ENCODE peak calls at places on chromosomes 5 and 9, in ten cellular contexts. K is stomach, X is right lobe of liver, J is body of pancreas, F is H54, U is IMR-90, R is gastrocnemius medialis, O is A549, L is breast epithelium, D is GM12891. T is an unnamed sample.

GRCh38 chr9:127360205-127360604 is 36.8 kb upstream of the SLC2A8 start:
- DNase-seq in U (no peak), O (no peak), D (no peak), K (no peak), R (no peak), F (no peak), J (no peak), X (peak), L (no peak), T (no peak)

GRCh38 chr9:70696694-70697335 is 282.4 kb upstream of the KLF9 start:
- DNase-seq in D (no peak), L (no peak), K (no peak), X (no peak), J (no peak), O (no peak), R (no peak), F (no peak), U (no peak), T (no peak)

GRCh38 chr9:14180077-14180941 is 133.6 kb downstream of the NFIB start:
- DNase-seq in R (no peak), F (no peak), L (no peak), D (no peak), J (peak), K (peak), O (no peak), X (no peak), U (no peak), T (peak)

GRCh38 chr5:65126192-65126591 is 355.5 kb downstream of the ADAMTS6 start:
- DNase-seq in K (no peak), O (no peak), X (no peak), F (no peak), J (no peak), U (peak), R (no peak), L (no peak), D (no peak), T (peak)

GRCh38 chr9:116168231-116168630 is 14.6 kb downstream of the PAPPA start:
- DNase-seq in O (no peak), R (no peak), U (no peak), K (no peak), F (no peak), J (no peak), X (no peak), D (no peak), L (no peak), T (no peak)

GRCh38 chr9:87479801-87480201 is 17.9 kb upstream of the DAPK1 start:
- DNase-seq in D (peak), U (no peak), O (no peak), J (no peak), L (no peak), R (no peak), K (no peak), F (peak), X (no peak), T (peak)

GRCh38 chr5:31385774-31386537 is 145.9 kb downstream of the DROSHA start:
- DNase-seq in F (peak), J (no peak), K (no peak), D (no peak), L (no peak), O (no peak), X (no peak), U (peak), R (no peak), T (no peak)

GRCh38 chr5:90612930-90613329 is 54.3 kb downstream of the ADGRV1 start:
- DNase-seq in D (peak), L (no peak), U (no peak), F (no peak), R (no peak), J (no peak), X (no peak), K (no peak), O (no peak), T (no peak)

GRCh38 chr5:152274206-152274605 is 130.9 kb downstream of the NMUR2 start:
- DNase-seq in U (no peak), X (no peak), J (no peak), L (no peak), D (no peak), O (no peak), F (no peak), R (no peak), K (no peak), T (no peak)

GRCh38 chr9:115973241-115973640 is 180.3 kb upstream of the PAPPA start:
- DNase-seq in J (no peak), D (no peak), X (no peak), F (no peak), O (no peak), U (peak), L (no peak), K (no peak), R (no peak), T (no peak)

GRCh38 chr5:132491368-132492364 is 1.1 kb upstream of the IRF1 start:
- DNase-seq in X (no peak), D (no peak), O (no peak), F (no peak), U (no peak), K (peak), R (no peak), L (no peak), J (peak), T (peak)

GRCh38 chr5:53048248-53048647 is 59.1 kb downstream of the ITGA2 start:
- DNase-seq in J (no peak), R (no peak), D (no peak), X (no peak), L (no peak), K (no peak), U (no peak), F (no peak), O (no peak), T (no peak)

GRCh38 chr5:134968055-134968454 is 348 bp downstream of the CATSPER3 start:
- DNase-seq in U (no peak), J (no peak), X (no peak), O (no peak), K (no peak), L (no peak), R (no peak), D (no peak), F (no peak), T (no peak)

GRCh38 chr5:180129291-180130190 is 58.0 kb upstream of the RNF130 start:
- DNase-seq in J (no peak), X (no peak), K (peak), D (no peak), O (no peak), U (no peak), L (peak), R (no peak), F (no peak), T (no peak)

GRCh38 chr9:112157087-112157486 is 18.0 kb downstream of the SUSD1 start:
- DNase-seq in R (no peak), X (no peak), J (no peak), F (no peak), D (no peak), U (no peak), O (no peak), K (no peak), L (no peak), T (no peak)

GRCh38 chr5:85278193-85278592 is 893.5 kb upstream of the EDIL3 start:
- DNase-seq in D (no peak), R (no peak), U (no peak), O (no peak), L (no peak), K (no peak), F (no peak), X (no peak), J (no peak), T (no peak)

DNA sequence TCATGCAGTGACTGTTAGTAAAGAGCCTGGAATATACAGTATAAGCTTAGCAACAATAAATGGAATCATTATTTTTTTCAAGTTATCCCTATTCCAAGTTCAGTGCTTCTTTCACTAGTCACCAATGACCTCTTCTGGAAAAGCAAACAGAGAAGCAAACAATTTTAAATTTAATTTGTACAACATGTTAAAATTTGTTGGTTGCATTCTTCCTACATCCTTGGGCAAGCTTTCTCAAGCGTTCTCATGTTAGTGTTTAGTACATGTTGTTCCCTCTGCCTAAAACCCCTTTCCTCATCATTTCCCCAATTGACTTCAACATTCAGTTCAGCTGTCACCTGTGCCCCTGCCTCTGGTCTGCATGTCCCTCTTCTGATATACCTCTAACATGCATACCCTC is 123.4 kb downstream of the SEC61B start:
- DNase-seq in O (no peak), X (no peak), F (no peak), J (no peak), D (no peak), L (no peak), R (no peak), K (no peak), U (no peak), T (no peak)
- TF ChIP-seq POLR2A in O (no peak), X (no peak), F (no peak), J (no peak), D (no peak), L (no peak), R (no peak), K (no peak), U (no peak), T (no peak)

GRCh38 chr5:6632931-6633468 is at the start of the genes NSUN2 and SRD5A1:
- DNase-seq in X (peak), O (peak), K (peak), J (peak), D (peak), F (peak), R (peak), L (peak), U (peak), T (peak)
- TF ChIP-seq POLR2A in X (peak), O (peak), K (no peak), J (peak), D (peak), F (peak), R (peak), L (peak), U (peak), T (no peak)

DNA sequence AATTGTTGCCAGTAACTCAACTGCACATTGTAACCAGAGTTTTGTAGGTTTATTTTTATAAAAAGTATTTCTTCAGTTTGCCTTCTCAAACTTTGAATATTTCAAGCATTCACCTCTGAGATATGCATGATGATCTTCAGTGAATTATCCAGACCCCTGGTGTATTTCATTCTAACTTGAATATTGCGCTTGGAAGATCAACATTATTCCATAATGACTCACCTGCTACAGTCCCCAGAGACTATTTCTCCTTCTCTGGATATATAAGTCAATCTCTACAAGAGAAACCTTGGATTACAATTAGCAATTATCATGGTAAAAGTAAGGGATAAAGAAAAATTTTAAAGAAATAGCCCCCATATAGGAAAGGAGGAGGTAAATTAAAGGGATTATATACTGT is 1041.0 kb downstream of the TLE1 start:
- DNase-seq in J (no peak), F (no peak), O (no peak), U (peak), D (no peak), X (no peak), R (no peak), K (no peak), L (no peak), T (no peak)
- TF ChIP-seq POLR2A in J (no peak), F (no peak), O (no peak), U (no peak), D (no peak), X (no peak), R (no peak), K (no peak), L (no peak), T (no peak)

DNA sequence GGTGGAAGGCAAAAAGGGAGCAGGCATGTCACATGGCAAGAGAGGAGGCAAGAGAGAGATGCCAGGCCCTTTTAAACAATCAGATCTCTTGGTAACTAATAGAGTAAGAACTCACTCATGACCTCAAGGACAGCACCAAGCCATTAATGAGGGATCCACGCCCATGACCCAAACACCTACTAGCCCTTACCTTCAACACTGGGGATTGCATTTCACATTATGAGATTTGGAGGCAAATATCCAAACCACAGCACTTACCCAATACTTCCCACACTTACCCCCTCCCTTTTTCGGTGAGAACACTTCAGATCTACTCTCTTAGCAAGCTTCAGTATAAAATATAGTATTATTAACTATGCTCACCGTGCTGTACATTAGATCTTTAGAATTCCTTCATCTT is 41.9 kb downstream of the ZNF354A start:
- DNase-seq in X (no peak), R (no peak), J (no peak), L (no peak), D (no peak), O (no peak), U (no peak), F (no peak), K (no peak), T (no peak)
- TF ChIP-seq POLR2A in X (no peak), R (no peak), J (no peak), L (no peak), D (no peak), O (no peak), U (no peak), F (no peak), K (no peak), T (no peak)

GRCh38 chr5:38772471-38772870 is 73.3 kb upstream of the OSMR start:
- DNase-seq in R (no peak), U (no peak), D (no peak), K (no peak), O (no peak), J (no peak), L (no peak), X (no peak), F (no peak), T (no peak)

GRCh38 chr5:38766151-38766550 is 79.7 kb upstream of the OSMR start:
- DNase-seq in U (no peak), J (no peak), F (no peak), X (no peak), O (no peak), R (no peak), K (no peak), D (no peak), L (no peak), T (no peak)

GRCh38 chr5:38765461-38765861 is 80.4 kb upstream of the OSMR start:
- DNase-seq in J (no peak), F (no peak), X (no peak), R (no peak), O (no peak), L (no peak), K (no peak), U (peak), D (no peak), T (no peak)

DNA sequence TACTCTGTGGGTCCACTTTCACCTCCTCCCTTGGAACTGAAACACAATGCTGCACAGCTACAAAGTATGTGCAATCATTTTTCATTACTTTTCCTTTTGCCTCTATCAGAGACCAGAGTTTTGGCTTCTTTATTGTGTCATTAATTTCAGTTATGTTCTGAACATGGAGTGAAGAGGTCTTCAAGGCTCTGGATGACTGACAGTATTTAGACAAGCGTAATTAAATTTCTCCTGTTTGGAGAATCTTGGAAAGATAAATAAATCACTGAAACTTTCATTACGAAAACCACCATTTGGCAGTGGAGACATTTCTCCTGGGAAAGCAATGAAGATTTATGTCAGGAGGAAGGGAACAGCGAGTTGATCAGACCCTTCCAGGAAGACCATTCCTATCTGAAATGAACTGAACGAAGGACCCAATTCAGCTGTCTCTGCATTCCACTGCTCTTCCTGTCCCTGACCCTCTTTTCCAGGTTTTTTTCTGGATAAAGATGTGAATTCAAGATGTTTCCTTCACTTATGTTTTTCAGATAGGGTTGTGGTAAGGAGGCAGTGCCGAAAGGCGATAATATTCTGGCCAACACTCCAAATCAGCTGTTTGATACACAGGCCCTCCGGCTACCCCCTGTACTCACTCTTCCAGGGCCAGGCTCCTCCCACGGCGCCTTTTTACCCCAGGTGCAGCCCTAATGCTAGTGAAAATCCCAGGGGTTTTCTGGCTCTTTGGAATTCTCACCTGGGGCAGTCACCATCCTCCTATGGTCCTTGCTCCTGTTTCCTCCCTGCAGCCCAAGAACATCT is 77.2 kb upstream of the OSMR start:
- DNase-seq in D (no peak), J (no peak), K (no peak), L (no peak), R (no peak), O (no peak), X (no peak), F (no peak), U (no peak), T (no peak)
- TF ChIP-seq POLR2A in D (no peak), J (no peak), K (no peak), L (no peak), R (no peak), O (no peak), X (no peak), F (no peak), U (no peak), T (no peak)

GRCh38 chr9:125611366-125611765 is 95.6 kb downstream of the MAPKAP1 start:
- DNase-seq in O (no peak), U (no peak), D (no peak), F (no peak), L (no peak), R (no peak), K (no peak), J (no peak), X (no peak), T (no peak)

GRCh38 chr9:125604189-125604588 is 102.8 kb downstream of the MAPKAP1 start:
- DNase-seq in L (no peak), O (no peak), R (no peak), J (no peak), D (no peak), X (no peak), K (no peak), U (no peak), F (no peak), T (no peak)

GRCh38 chr9:125609744-125610143 is 97.3 kb downstream of the MAPKAP1 start:
- DNase-seq in U (no peak), O (no peak), D (no peak), F (no peak), X (no peak), R (no peak), J (no peak), L (no peak), K (no peak), T (no peak)

GRCh38 chr9:125612616-125613015 is 94.4 kb downstream of the MAPKAP1 start:
- DNase-seq in R (no peak), X (no peak), K (no peak), L (no peak), O (no peak), D (no peak), J (no peak), U (no peak), F (no peak), T (no peak)

GRCh38 chr9:125608488-125609224 is 98.4 kb downstream of the MAPKAP1 start:
- DNase-seq in O (no peak), J (no peak), D (no peak), L (no peak), F (no peak), X (no peak), K (no peak), R (no peak), U (peak), T (no peak)
- TF ChIP-seq POLR2A in O (no peak), J (no peak), D (no peak), L (no peak), F (no peak), X (no peak), K (no peak), R (no peak), U (no peak), T (no peak)

DNA sequence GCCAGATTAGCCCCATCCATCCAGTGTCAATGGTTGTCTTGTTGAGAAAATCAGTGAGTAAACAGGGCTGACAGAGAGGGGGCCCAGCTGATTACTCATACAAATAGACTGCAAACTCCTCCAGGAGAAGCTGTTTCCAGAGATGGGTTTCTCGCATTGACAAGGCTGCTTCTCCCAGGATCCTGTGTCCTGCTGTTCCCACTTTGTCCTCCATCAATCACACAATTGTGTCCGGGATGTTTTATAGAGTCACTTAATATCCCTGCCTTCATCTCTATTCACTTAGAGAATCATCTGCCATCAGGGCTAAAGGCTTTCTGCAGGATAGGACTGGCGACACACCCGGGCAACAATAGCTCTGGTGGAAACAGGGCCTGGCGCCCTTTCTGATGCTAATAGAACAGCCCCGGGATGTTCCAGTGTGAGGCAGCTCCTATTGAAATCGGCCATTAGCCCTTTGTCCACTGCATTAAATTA is 71.7 kb upstream of the TBCA start:
- DNase-seq in O (no peak), K (no peak), L (no peak), F (no peak), U (no peak), J (no peak), X (no peak), R (no peak), D (no peak), T (no peak)
- TF ChIP-seq POLR2A in O (no peak), K (no peak), L (no peak), F (no peak), U (no peak), J (no peak), X (no peak), R (no peak), D (no peak), T (no peak)